ENCODE peak calls at places on chromosome 11, in six cellular contexts. N, E, M, C, B and Q are unnamed samples.

GRCh38 chr11:118216621-118217526 is 7.9 kb downstream of the JAML start:
- DNase-seq in N (no peak), E (no peak), M (no peak), C (no peak), B (no peak), Q (no peak)

GRCh38 chr11:44574620-44575287 is 9.3 kb downstream of the CD82 start:
- DNase-seq in N (peak), E (no peak), M (no peak), C (no peak), B (no peak), Q (peak)

GRCh38 chr11:58958500-58958899 is 19.2 kb downstream of the GLYATL1 start:
- DNase-seq in N (no peak), E (peak), M (peak), C (no peak), B (no peak), Q (peak)

GRCh38 chr11:129992161-129992944 is 10.3 kb downstream of the PRDM10 start:
- DNase-seq in N (peak), E (peak), M (no peak), C (peak), B (no peak), Q (peak)

GRCh38 chr11:126989942-126990715 is 10.4 kb downstream of the KIRREL3 start:
- DNase-seq in N (peak), E (peak), M (peak), C (peak), B (peak), Q (peak)

GRCh38 chr11:98047647-98048046 is 973.1 kb upstream of the CNTN5 start:
- DNase-seq in N (no peak), E (no peak), M (no peak), C (no peak), B (no peak), Q (no peak)

GRCh38 chr11:112174789-112175595 is at the start of gene BCO2:
- DNase-seq in N (peak), E (peak), M (peak), C (peak), B (peak), Q (peak)

GRCh38 chr11:121420398-121420797 is 31.7 kb upstream of the SORL1 start:
- DNase-seq in N (no peak), E (no peak), M (no peak), C (no peak), B (no peak), Q (no peak)

GRCh38 chr11:31987118-31988005 is 103.5 kb upstream of the RCN1 start:
- DNase-seq in N (no peak), E (no peak), M (no peak), C (no peak), B (no peak), Q (no peak)

GRCh38 chr11:26841818-26842457 is 120.1 kb upstream of the SLC5A12 start:
- DNase-seq in N (peak), E (no peak), M (no peak), C (no peak), B (no peak), Q (peak)

GRCh38 chr11:46726206-46726862 is 7.3 kb downstream of the F2 start:
- DNase-seq in N (no peak), E (no peak), M (no peak), C (no peak), B (no peak), Q (no peak)

GRCh38 chr11:103241574-103241973 is 132.3 kb downstream of the DYNC2H1 start:
- DNase-seq in N (no peak), E (no peak), M (no peak), C (no peak), B (no peak), Q (no peak)

GRCh38 chr11:116336540-116336939 is 436.2 kb downstream of the BUD13 start:
- DNase-seq in N (no peak), E (no peak), M (no peak), C (no peak), B (no peak), Q (no peak)

GRCh38 chr11:86737752-86738151 is 62.6 kb upstream of the PRSS23 start:
- DNase-seq in N (peak), E (no peak), M (no peak), C (no peak), B (no peak), Q (peak)

GRCh38 chr11:130166457-130166784 is 6.8 kb downstream of the ST14 start:
- DNase-seq in N (peak), E (peak), M (no peak), C (peak), B (no peak), Q (peak)

GRCh38 chr11:90241414-90241813 is 18.6 kb upstream of the CHORDC1 start:
- DNase-seq in N (no peak), E (no peak), M (no peak), C (no peak), B (no peak), Q (peak)

GRCh38 chr11:116348226-116348625 is 424.6 kb downstream of the BUD13 start:
- DNase-seq in N (no peak), E (no peak), M (peak), C (no peak), B (no peak), Q (no peak)

GRCh38 chr11:123178166-123178565 is 16.9 kb downstream of the CLMP start:
- DNase-seq in N (no peak), E (no peak), M (no peak), C (no peak), B (no peak), Q (no peak)

GRCh38 chr11:69647761-69648497 is 7.0 kb downstream of the CCND1 start:
- DNase-seq in N (no peak), E (peak), M (no peak), C (no peak), B (no peak), Q (no peak)

GRCh38 chr11:84498016-84498415 is 1129.1 kb downstream of the DLG2 start:
- DNase-seq in N (peak), E (no peak), M (no peak), C (no peak), B (no peak), Q (peak)

GRCh38 chr11:76161261-76161961 is 44.9 kb downstream of the WNT11 start:
- DNase-seq in N (peak), E (no peak), M (no peak), C (peak), B (no peak), Q (peak)

GRCh38 chr11:93740031-93740801 is 1.1 kb downstream of the TAF1D start:
- DNase-seq in N (peak), E (no peak), M (no peak), C (no peak), B (no peak), Q (peak)

GRCh38 chr11:59758638-59759037 is 3.5 kb downstream of the STX3 start:
- DNase-seq in N (no peak), E (no peak), M (no peak), C (no peak), B (no peak), Q (no peak)

GRCh38 chr11:120061761-120062560 is 76.0 kb downstream of the TRIM29 start:
- DNase-seq in N (no peak), E (no peak), M (no peak), C (no peak), B (peak), Q (no peak)

GRCh38 chr11:113087716-113088115 is 126.5 kb downstream of the NCAM1 start:
- DNase-seq in N (no peak), E (no peak), M (no peak), C (no peak), B (no peak), Q (no peak)

GRCh38 chr11:122804796-122805195 is 33.5 kb upstream of the CRTAM start:
- DNase-seq in N (no peak), E (no peak), M (no peak), C (no peak), B (no peak), Q (no peak)

DNA sequence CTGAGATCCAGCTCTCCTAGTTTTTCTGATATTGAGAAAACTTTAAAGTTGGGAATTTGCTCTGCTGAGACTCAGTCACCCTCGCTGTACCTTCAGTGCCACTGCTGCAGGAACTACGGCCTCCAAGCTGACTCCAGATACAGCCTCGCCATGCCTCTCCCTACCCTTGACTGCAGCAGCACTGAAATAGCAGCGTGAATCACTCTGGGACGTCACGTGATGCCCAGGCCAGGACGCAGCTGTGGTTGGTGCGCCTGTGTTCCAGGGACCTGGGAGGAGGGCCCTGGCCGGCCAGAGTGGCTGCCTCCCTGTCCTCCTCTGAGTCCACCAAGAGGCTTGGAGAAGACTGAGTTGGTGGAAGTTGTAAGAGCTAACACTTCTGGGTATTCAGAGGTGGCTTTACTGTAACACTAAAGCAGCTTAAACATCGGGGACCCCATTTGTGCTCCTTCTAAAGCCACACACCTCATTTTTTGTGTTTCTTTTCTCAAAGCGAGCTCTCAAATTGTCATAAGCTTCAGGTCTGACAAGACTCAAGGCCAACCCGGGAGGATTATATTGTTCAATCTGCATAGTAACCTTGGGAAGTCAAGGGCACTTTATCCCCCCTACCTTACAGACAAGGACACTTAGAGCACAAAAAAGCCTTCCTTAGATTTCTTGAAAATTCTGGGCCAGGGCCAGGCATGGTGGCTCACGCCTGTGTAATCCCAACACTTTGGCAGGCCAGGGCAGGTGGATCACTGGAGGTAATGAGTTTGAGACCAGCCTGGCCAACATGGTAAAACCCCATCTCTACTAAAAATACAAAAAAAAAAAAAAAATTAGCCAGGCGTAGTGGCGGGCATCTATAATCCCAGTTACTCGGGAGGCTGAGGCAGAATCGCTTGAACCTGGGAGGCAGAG is 4.2 kb upstream of the STIP1 start:
- DNase-seq in N (peak), E (peak), M (peak), C (peak), B (peak), Q (peak)
- H3K4me3 ChIP-seq in N (peak), E (no peak), M (peak), C (peak), B (peak), Q (no peak)

DNA sequence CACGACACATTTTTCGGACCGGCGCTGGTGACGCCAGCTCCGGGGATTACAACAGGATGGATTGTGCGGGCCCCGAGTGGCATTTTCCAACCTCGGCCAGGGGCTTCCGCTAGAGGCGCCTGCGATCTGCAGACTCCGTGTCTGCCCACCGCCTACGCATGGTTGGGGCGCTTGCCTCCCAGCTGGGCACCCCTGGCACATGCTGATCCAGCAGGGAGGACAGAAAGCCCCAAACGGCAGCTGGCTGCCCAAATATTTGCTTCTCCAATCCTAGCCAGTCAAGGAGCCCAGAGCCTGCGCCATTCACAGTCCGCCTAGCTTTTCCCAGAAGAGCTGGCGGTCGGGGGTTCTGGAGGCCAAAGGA is 418.0 kb downstream of the SOX6 start:
- DNase-seq in N (no peak), E (no peak), M (no peak), C (no peak), B (no peak), Q (no peak)
- TF ChIP-seq CTCF in N (no peak), E (no peak), M (no peak), C (no peak), B (no peak), Q (no peak)

GRCh38 chr11:35523861-35524260 is 1.6 kb downstream of the PAMR1 start:
- DNase-seq in N (no peak), E (no peak), M (no peak), C (no peak), B (no peak), Q (no peak)

GRCh38 chr11:35524780-35525179 is 636 bp downstream of the PAMR1 start:
- DNase-seq in N (peak), E (no peak), M (no peak), C (no peak), B (no peak), Q (peak)

GRCh38 chr11:35523351-35523768 is 2.1 kb downstream of the PAMR1 start:
- DNase-seq in N (no peak), E (no peak), M (no peak), C (no peak), B (no peak), Q (peak)

GRCh38 chr11:35525501-35526175 is at the start of gene PAMR1:
- DNase-seq in N (peak), E (peak), M (peak), C (no peak), B (peak), Q (peak)

GRCh38 chr11:35526370-35526792 is 965 bp upstream of the PAMR1 start:
- DNase-seq in N (no peak), E (no peak), M (no peak), C (peak), B (no peak), Q (peak)
- H3K4me3 ChIP-seq in N (no peak), E (no peak), M (no peak), C (peak), B (no peak), Q (peak)

GRCh38 chr11:19279455-19279854 is 38.7 kb upstream of the E2F8 start:
- DNase-seq in N (no peak), E (no peak), M (no peak), C (no peak), B (no peak), Q (no peak)
- TF ChIP-seq CTCF in N (no peak), E (no peak), M (no peak), C (no peak), B (no peak), Q (no peak)